ENCODE peak calls at places on chromosomes 1 and 21, in five cellular contexts. C is stimulated activated CD4-positive, alpha-beta T cell treated with anti-CD3 and anti-CD28 coated beads, Interleukin-12 subunit alpha, Interleukin-12 subunit beta, amount 100 ng/mL, for 24 hours; U is omental fat pad; J is M059J; H is activated gamma-delta T cell treated with anti-CD3 and anti-CD28 coated beads, Interleukin-2, amount 50 U/mL, for 16 hours. N is an unnamed sample.
A peak's percentile ranks its signal among the peaks of the same experiment; 100 is the strongest.

GRCh38 chr1:231062500-231063270 is 22.6 kb upstream of the FAM89A start:
- DNase-seq in C (no peak), U (no peak), J (peak; percentile 15), H (no peak), N (no peak)

GRCh38 chr1:193211539-193211938 is 25.1 kb upstream of the B3GALT2 start:
- DNase-seq in C (no peak), U (no peak), J (peak; percentile 31), H (no peak), N (peak; percentile 56)

GRCh38 chr1:3236361-3236760 is 167.4 kb downstream of the PRDM16 start:
- DNase-seq in C (no peak), U (no peak), J (no peak), H (no peak), N (no peak)

GRCh38 chr1:53147171-53147570 is 4.7 kb upstream of the SLC1A7 start:
- DNase-seq in C (no peak), U (no peak), J (no peak), H (no peak), N (no peak)

GRCh38 chr21:33339135-33339534 is 14.4 kb downstream of the IFNAR1 start:
- DNase-seq in C (no peak), U (no peak), J (no peak), H (no peak), N (no peak)

GRCh38 chr1:203765029-203765837 is at the start of gene LAX1:
- DNase-seq in C (peak; percentile 62), U (no peak), J (no peak), H (peak; percentile 77), N (no peak)

GRCh38 chr1:113109908-113110554 is 37.0 kb downstream of the LRIG2 start:
- DNase-seq in C (no peak), U (no peak), J (peak; percentile 87), H (no peak), N (peak; percentile 93)

GRCh38 chr1:220826729-220827128 is 40.0 kb downstream of the MTARC1 start:
- DNase-seq in C (no peak), U (no peak), J (no peak), H (no peak), N (no peak)

GRCh38 chr1:28354121-28354520 is 15.4 kb upstream of the PHACTR4 start:
- DNase-seq in C (no peak), U (no peak), J (peak; percentile 70), H (no peak), N (no peak)

GRCh38 chr1:153790996-153791855 is 16.0 kb downstream of the SLC27A3 start:
- DNase-seq in C (no peak), U (no peak), J (peak; percentile 81), H (no peak), N (peak; percentile 75)

GRCh38 chr21:35911412-35912191 is 148.7 kb downstream of the SETD4 start:
- DNase-seq in C (no peak), U (no peak), J (no peak), H (no peak), N (no peak)

GRCh38 chr1:208977861-208978260 is 605.7 kb upstream of the CAMK1G start:
- DNase-seq in C (no peak), U (no peak), J (peak; percentile 66), H (no peak), N (no peak)

GRCh38 chr1:24503003-24503751 is 541 bp downstream of the RCAN3 start:
- DNase-seq in C (no peak), U (no peak), J (no peak), H (no peak), N (no peak)

GRCh38 chr1:164443836-164444235 is 115.1 kb upstream of the PBX1 start:
- DNase-seq in C (no peak), U (no peak), J (no peak), H (no peak), N (no peak)

GRCh38 chr1:205354259-205354904 is 2.3 kb downstream of the KLHDC8A start:
- DNase-seq in C (peak; percentile 14), U (peak; percentile 46), J (peak; percentile 65), H (peak; percentile 46), N (no peak)

GRCh38 chr1:198932351-198932991 is 293.6 kb downstream of the PTPRC start:
- DNase-seq in C (no peak), U (no peak), J (peak; percentile 58), H (no peak), N (no peak)

GRCh38 chr21:39472786-39473185 is 21.0 kb downstream of the SH3BGR start:
- DNase-seq in C (no peak), U (no peak), J (no peak), H (no peak), N (no peak)

GRCh38 chr1:192489748-192490147 is 85.8 kb upstream of the RGS1 start:
- DNase-seq in C (no peak), U (no peak), J (peak; percentile 94), H (no peak), N (peak; percentile 89)

GRCh38 chr1:176559474-176560390 is 96.8 kb downstream of the PAPPA2 start:
- DNase-seq in C (no peak), U (no peak), J (peak; percentile 42), H (no peak), N (no peak)

GRCh38 chr21:42236693-42237092 is 17.8 kb downstream of the ABCG1 start:
- DNase-seq in C (no peak), U (no peak), J (no peak), H (no peak), N (no peak)

GRCh38 chr1:112317140-112317539 is 78.9 kb upstream of the CTTNBP2NL start:
- DNase-seq in C (no peak), U (no peak), J (no peak), H (no peak), N (no peak)

GRCh38 chr1:18943914-18944572 is 12.4 kb downstream of the IFFO2 start:
- DNase-seq in C (no peak), U (no peak), J (no peak), H (no peak), N (no peak)

GRCh38 chr1:93323185-93323820 is 22.4 kb upstream of the DR1 start:
- DNase-seq in C (no peak), U (no peak), J (no peak), H (no peak), N (no peak)

GRCh38 chr21:35932232-35932911 is 128.0 kb downstream of the SETD4 start:
- DNase-seq in C (no peak), U (no peak), J (peak; percentile 96), H (no peak), N (peak; percentile 60)

GRCh38 chr1:192485692-192486436 is 89.7 kb upstream of the RGS1 start:
- DNase-seq in C (no peak), U (peak; percentile 64), J (peak; percentile 99), H (no peak), N (peak; percentile 92)

GRCh38 chr1:154996966-154997701 is 3.7 kb downstream of the LENEP start:
- DNase-seq in C (no peak), U (no peak), J (no peak), H (no peak), N (no peak)

GRCh38 chr1:209871006-209871405 is 43.2 kb downstream of the UTP25 start:
- DNase-seq in C (no peak), U (no peak), J (no peak), H (no peak), N (no peak)

GRCh38 chr1:97553975-97554374 is 366.9 kb downstream of the DPYD start:
- DNase-seq in C (no peak), U (no peak), J (no peak), H (no peak), N (no peak)

GRCh38 chr1:58204284-58204683 is 342.2 kb downstream of the OMA1 start:
- DNase-seq in C (no peak), U (no peak), J (peak; percentile 6), H (no peak), N (no peak)

GRCh38 chr21:14306143-14306907 is 76.6 kb downstream of the HSPA13 start:
- DNase-seq in C (no peak), U (no peak), J (peak; percentile 8), H (no peak), N (no peak)

GRCh38 chr1:18079941-18080340 is 27.7 kb upstream of the IGSF21 start:
- DNase-seq in C (no peak), U (no peak), J (no peak), H (no peak), N (no peak)

GRCh38 chr1:215264649-215265048 is 182.1 kb downstream of the KCNK2 start:
- DNase-seq in C (no peak), U (no peak), J (no peak), H (no peak), N (no peak)